ENCODE peak calls at places on chromosome X, in eight cellular contexts. S, J, W, R, Q, L, M and I are unnamed samples.

GRCh38 chrX:38561951-38562719 is 793 bp downstream of the TSPAN7 start:
- DNase-seq in S (no peak), J (peak), W (no peak), R (peak), Q (peak), L (no peak), M (no peak), I (no peak)

GRCh38 chrX:103608305-103608963 is 671 bp downstream of the TCEAL3 start:
- DNase-seq in S (no peak), J (peak), W (no peak), R (peak), Q (peak), L (no peak), M (no peak), I (no peak)

GRCh38 chrX:100194073-100194775 is 215.8 kb downstream of the PCDH19 start:
- DNase-seq in S (no peak), J (no peak), W (no peak), R (no peak), Q (no peak), L (no peak), M (no peak), I (no peak)

GRCh38 chrX:17374619-17375360 is at the start of gene NHS:
- DNase-seq in S (peak), J (peak), W (peak), R (peak), Q (peak), L (peak), M (no peak), I (peak)

GRCh38 chrX:101257448-101258259 is 33.5 kb downstream of the TAF7L start:
- DNase-seq in S (no peak), J (no peak), W (no peak), R (no peak), Q (no peak), L (peak), M (no peak), I (no peak)

GRCh38 chrX:110222497-110223257 is 95.2 kb downstream of the AMMECR1 start:
- DNase-seq in S (no peak), J (no peak), W (no peak), R (no peak), Q (no peak), L (no peak), M (no peak), I (no peak)

GRCh38 chrX:122545778-122546177 is 638.3 kb upstream of the GRIA3 start:
- DNase-seq in S (no peak), J (no peak), W (no peak), R (no peak), Q (no peak), L (no peak), M (no peak), I (no peak)

GRCh38 chrX:9355739-9356138 is 109.1 kb upstream of the TBL1X start:
- DNase-seq in S (no peak), J (no peak), W (no peak), R (no peak), Q (no peak), L (no peak), M (no peak), I (no peak)

GRCh38 chrX:52933976-52934703 is 24.2 kb downstream of the FAM156A start:
- DNase-seq in S (no peak), J (no peak), W (peak), R (no peak), Q (no peak), L (no peak), M (no peak), I (no peak)

GRCh38 chrX:42992199-42992943 is 214.4 kb upstream of the PPP1R2C start:
- DNase-seq in S (peak), J (no peak), W (peak), R (no peak), Q (no peak), L (no peak), M (no peak), I (peak)

GRCh38 chrX:9340619-9341304 is 124.1 kb upstream of the TBL1X start:
- DNase-seq in S (no peak), J (no peak), W (no peak), R (peak), Q (peak), L (peak), M (peak), I (no peak)

GRCh38 chrX:109049416-109049815 is 313.1 kb upstream of the IRS4 start:
- DNase-seq in S (no peak), J (no peak), W (no peak), R (no peak), Q (no peak), L (no peak), M (no peak), I (no peak)

GRCh38 chrX:17944833-17945497 is 83.9 kb upstream of the RAI2 start:
- DNase-seq in S (no peak), J (no peak), W (peak), R (no peak), Q (no peak), L (peak), M (no peak), I (no peak)